ENCODE peak calls at places on chromosomes 3 and 15, in five cellular contexts. I, A, L, N and P are unnamed samples.

GRCh38 chr3:197256836-197257444 is 41.5 kb downstream of the DLG1 start:
- DNase-seq in I (no peak), A (peak), L (peak), N (peak), P (peak)

GRCh38 chr3:197466586-197467399 is 89.0 kb downstream of the BDH1 start:
- DNase-seq in I (no peak), A (peak), L (peak), N (peak), P (peak)

GRCh38 chr3:177554900-177555759 is 357.8 kb upstream of the TBL1XR1 start:
- DNase-seq in I (no peak), A (peak), L (peak), N (peak), P (peak)

GRCh38 chr3:133964547-133964946 is 65.2 kb downstream of the SLCO2A1 start:
- DNase-seq in I (no peak), A (no peak), L (no peak), N (no peak), P (no peak)

GRCh38 chr3:141056716-141057115 is 5.6 kb downstream of the SPSB4 start:
- DNase-seq in I (no peak), A (no peak), L (no peak), N (no peak), P (no peak)

GRCh38 chr3:96986241-96986640 is 171.8 kb downstream of the EPHA6 start:
- DNase-seq in I (no peak), A (no peak), L (no peak), N (no peak), P (no peak)

GRCh38 chr3:10407361-10407760 is 86.4 kb upstream of the SEC13 start:
- DNase-seq in I (peak), A (no peak), L (no peak), N (no peak), P (no peak)

GRCh38 chr3:189096092-189096491 is 75.7 kb upstream of the TPRG1 start:
- DNase-seq in I (no peak), A (no peak), L (no peak), N (no peak), P (no peak)

GRCh38 chr3:196775938-196776337 is 36.3 kb downstream of the PAK2 start:
- DNase-seq in I (no peak), A (no peak), L (no peak), N (no peak), P (no peak)

GRCh38 chr3:86229775-86230094 is 761.2 kb downstream of the VGLL3 start:
- DNase-seq in I (no peak), A (no peak), L (no peak), N (no peak), P (no peak)

GRCh38 chr15:48415036-48415886 is 84.0 kb downstream of the DUT start:
- DNase-seq in I (peak), A (peak), L (peak), N (no peak), P (peak)

GRCh38 chr15:91866371-91866905 is 12.9 kb downstream of the SLCO3A1 start:
- DNase-seq in I (no peak), A (peak), L (peak), N (peak), P (peak)

GRCh38 chr3:186540444-186541226 is 3.5 kb downstream of the CRYGS start:
- DNase-seq in I (no peak), A (peak), L (peak), N (peak), P (peak)

GRCh38 chr3:172840913-172841312 is 90.4 kb downstream of the ECT2 start:
- DNase-seq in I (no peak), A (no peak), L (no peak), N (no peak), P (no peak)

GRCh38 chr3:13106308-13106970 is 33.2 kb upstream of the IQSEC1 start:
- DNase-seq in I (no peak), A (no peak), L (no peak), N (no peak), P (no peak)

GRCh38 chr3:49669352-49669751 is 4.8 kb upstream of the APEH start:
- DNase-seq in I (no peak), A (no peak), L (no peak), N (no peak), P (no peak)

GRCh38 chr3:49668861-49669260 is 5.3 kb upstream of the APEH start:
- DNase-seq in I (no peak), A (peak), L (peak), N (no peak), P (no peak)

GRCh38 chr3:49668414-49668797 is 5.7 kb upstream of the APEH start:
- DNase-seq in I (no peak), A (no peak), L (no peak), N (no peak), P (no peak)

GRCh38 chr3:49666592-49666991 is 7.6 kb upstream of the APEH start:
- DNase-seq in I (no peak), A (no peak), L (no peak), N (peak), P (no peak)

GRCh38 chr3:49667701-49668413 is 6.3 kb upstream of the APEH start:
- DNase-seq in I (no peak), A (no peak), L (no peak), N (no peak), P (no peak)
- H3K4me3 ChIP-seq in I (no peak), A (no peak), L (no peak), N (no peak), P (no peak)

GRCh38 chr3:191702121-191702520 is 241.2 kb downstream of the PYDC2 start:
- DNase-seq in I (no peak), A (no peak), L (no peak), N (no peak), P (no peak)

GRCh38 chr3:191695131-191695814 is 234.3 kb downstream of the PYDC2 start:
- DNase-seq in I (no peak), A (no peak), L (no peak), N (no peak), P (no peak)

GRCh38 chr3:191695815-191696153 is 234.8 kb downstream of the PYDC2 start:
- DNase-seq in I (no peak), A (no peak), L (no peak), N (no peak), P (no peak)

GRCh38 chr3:191699546-191699945 is 238.6 kb downstream of the PYDC2 start:
- DNase-seq in I (no peak), A (no peak), L (no peak), N (no peak), P (no peak)

GRCh38 chr3:191696356-191696755 is 235.4 kb downstream of the PYDC2 start:
- DNase-seq in I (no peak), A (no peak), L (no peak), N (no peak), P (no peak)
- H3K4me3 ChIP-seq in I (no peak), A (no peak), L (no peak), N (no peak), P (no peak)

GRCh38 chr3:45656575-45657363 is 32.4 kb upstream of the SACM1L start:
- DNase-seq in I (peak), A (peak), L (peak), N (peak), P (peak)

GRCh38 chr3:45657853-45658252 is 31.3 kb upstream of the SACM1L start:
- DNase-seq in I (no peak), A (no peak), L (no peak), N (no peak), P (no peak)

GRCh38 chr3:45655906-45656305 is 33.3 kb upstream of the SACM1L start:
- DNase-seq in I (no peak), A (no peak), L (no peak), N (no peak), P (peak)

GRCh38 chr3:45660567-45660901 is 28.7 kb upstream of the SACM1L start:
- DNase-seq in I (no peak), A (no peak), L (no peak), N (no peak), P (no peak)

DNA sequence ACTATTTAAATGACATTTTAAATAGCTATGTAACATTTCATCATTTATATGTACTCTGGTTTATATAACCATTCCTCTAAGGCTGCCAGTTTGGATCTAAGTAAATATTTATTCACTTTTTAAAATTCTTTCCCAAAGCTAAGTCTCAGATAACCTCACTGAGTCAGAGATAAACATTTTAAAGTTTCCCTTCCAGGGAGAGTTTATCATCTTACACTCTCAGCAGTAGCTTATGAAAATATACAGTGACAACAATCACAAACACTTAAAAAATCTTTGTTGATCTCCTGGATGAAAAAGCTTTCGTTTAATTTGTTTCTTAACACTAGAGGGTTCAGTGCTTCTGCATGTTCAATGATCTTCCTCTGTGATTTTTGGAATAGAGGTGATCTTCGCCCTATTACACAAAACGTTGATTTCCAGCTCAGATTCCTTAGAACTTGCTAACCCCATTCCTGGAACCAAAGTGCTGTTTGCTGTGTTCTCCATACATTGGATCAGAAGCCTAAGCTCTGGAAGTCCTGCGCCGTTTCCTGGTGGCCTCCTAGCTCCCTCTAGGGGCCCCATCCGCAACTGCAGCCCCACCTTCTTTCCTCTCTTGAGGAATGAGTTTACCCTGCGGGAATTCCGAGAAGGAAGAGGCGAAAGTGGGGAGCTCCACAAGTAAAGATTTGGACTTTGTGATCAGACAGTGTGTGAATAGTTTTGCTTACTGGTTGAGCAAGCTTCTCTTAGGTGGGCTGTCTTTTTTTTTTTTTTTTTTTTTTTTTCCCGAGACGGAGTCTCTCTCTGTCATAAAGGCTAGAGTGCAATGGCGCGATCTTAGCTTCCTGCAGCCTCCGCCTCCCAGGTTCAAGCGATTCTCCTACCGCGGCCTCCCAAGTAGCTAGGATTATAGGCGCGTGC is 29.3 kb upstream of the SACM1L start:
- DNase-seq in I (peak), A (peak), L (peak), N (peak), P (peak)
- H3K4me3 ChIP-seq in I (no peak), A (no peak), L (no peak), N (no peak), P (no peak)

DNA sequence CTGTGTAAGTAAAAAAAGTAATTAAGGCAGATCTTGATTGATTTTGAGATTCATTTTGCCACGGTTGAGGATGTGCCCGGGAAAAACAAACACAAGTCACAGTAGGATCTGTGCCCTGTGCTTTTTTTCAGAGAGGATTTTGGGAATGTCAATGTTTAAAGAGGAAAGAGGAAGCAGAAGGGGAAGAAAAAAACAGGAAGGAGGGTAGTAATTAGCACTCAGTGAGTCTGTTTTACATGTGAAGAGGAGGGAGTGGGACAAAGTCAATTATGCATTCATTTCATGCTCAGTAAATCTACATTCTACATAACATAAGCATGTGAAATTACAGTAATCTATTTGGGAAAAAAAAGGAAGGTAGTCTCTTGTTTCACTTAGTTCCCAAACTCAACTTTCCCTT is 18.3 kb upstream of the CD200 start:
- DNase-seq in I (no peak), A (no peak), L (no peak), N (no peak), P (no peak)
- H3K4me3 ChIP-seq in I (no peak), A (no peak), L (no peak), N (no peak), P (no peak)

GRCh38 chr15:88646951-88647350 is 8.1 kb downstream of the ISG20 start:
- DNase-seq in I (no peak), A (no peak), L (no peak), N (no peak), P (no peak)

GRCh38 chr15:88645171-88646087 is 6.6 kb downstream of the ISG20 start:
- DNase-seq in I (no peak), A (no peak), L (no peak), N (no peak), P (no peak)

GRCh38 chr15:88644741-88645140 is 5.9 kb downstream of the ISG20 start:
- DNase-seq in I (no peak), A (no peak), L (no peak), N (no peak), P (no peak)

GRCh38 chr15:88647362-88648105 is 8.7 kb downstream of the ISG20 start:
- DNase-seq in I (no peak), A (no peak), L (no peak), N (no peak), P (no peak)

DNA sequence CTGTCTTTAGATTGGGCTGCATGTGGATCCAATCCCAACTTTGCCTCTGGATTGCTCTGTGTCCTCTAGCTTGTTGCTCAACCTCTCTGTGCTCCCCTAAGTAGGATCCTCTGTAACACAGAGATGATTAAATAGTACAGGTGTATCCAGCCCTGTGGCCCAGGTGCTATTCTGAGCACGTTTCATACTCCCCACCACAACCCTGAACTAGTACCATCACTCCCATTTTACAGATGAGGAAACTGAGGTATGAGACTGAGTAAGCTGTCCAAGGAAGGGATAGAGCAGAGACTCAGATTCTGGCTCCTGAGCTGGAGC is 7.2 kb downstream of the ISG20 start:
- DNase-seq in I (no peak), A (no peak), L (no peak), N (no peak), P (no peak)
- H3K4me3 ChIP-seq in I (no peak), A (no peak), L (no peak), N (no peak), P (no peak)